ENCODE peak calls at places on chromosomes 1 and 21, in five cellular contexts. T, M, R, G and Z are unnamed samples.
A peak's percentile ranks its signal among the peaks of the same experiment; 100 is the strongest.

GRCh38 chr1:9534953-9535352 is 4.3 kb upstream of the SLC25A33 start:
- DNase-seq in T (no peak), M (no peak), R (no peak), G (no peak), Z (no peak)

GRCh38 chr1:96370752-96371151 is 350.8 kb upstream of the PTBP2 start:
- DNase-seq in T (peak; percentile 80), M (peak; percentile 60), R (no peak), G (no peak), Z (no peak)

GRCh38 chr1:3477241-3478109 is 23.0 kb downstream of the ARHGEF16 start:
- DNase-seq in T (no peak), M (no peak), R (no peak), G (no peak), Z (no peak)

GRCh38 chr1:17143760-17144159 is 24.5 kb upstream of the PADI2 start:
- DNase-seq in T (no peak), M (no peak), R (no peak), G (no peak), Z (no peak)

GRCh38 chr1:52636701-52637695 is 4.0 kb downstream of the SHISAL2A start:
- DNase-seq in T (no peak), M (peak; percentile 59), R (no peak), G (no peak), Z (no peak)

GRCh38 chr21:27240901-27241300 is 274.0 kb upstream of the ADAMTS5 start:
- DNase-seq in T (no peak), M (no peak), R (no peak), G (no peak), Z (no peak)

GRCh38 chr1:15249032-15249601 is 2.1 kb downstream of the FHAD1 start:
- DNase-seq in T (no peak), M (no peak), R (no peak), G (no peak), Z (no peak)

GRCh38 chr1:237152506-237153335 is 110.7 kb downstream of the RYR2 start:
- DNase-seq in T (no peak), M (no peak), R (no peak), G (no peak), Z (no peak)

GRCh38 chr21:46121286-46122221 is 23.6 kb downstream of the COL6A2 start:
- DNase-seq in T (no peak), M (no peak), R (peak; percentile 48), G (peak; percentile 24), Z (no peak)

GRCh38 chr1:219660666-219661463 is 48.0 kb upstream of the ZC3H11B start:
- DNase-seq in T (peak; percentile 74), M (peak; percentile 61), R (peak; percentile 91), G (peak; percentile 84), Z (peak; percentile 59)

GRCh38 chr1:58881471-58881994 is 97.7 kb upstream of the JUN start:
- DNase-seq in T (no peak), M (peak; percentile 82), R (peak; percentile 86), G (no peak), Z (no peak)

GRCh38 chr1:228083871-228084278 is 1.4 kb downstream of the ARF1 start:
- DNase-seq in T (no peak), M (no peak), R (peak; percentile 69), G (peak; percentile 40), Z (no peak)

GRCh38 chr1:213669964-213670691 is 317.6 kb upstream of the PROX1 start:
- DNase-seq in T (no peak), M (no peak), R (no peak), G (no peak), Z (no peak)

GRCh38 chr1:56094168-56094567 is 485.2 kb downstream of the PLPP3 start:
- DNase-seq in T (no peak), M (no peak), R (no peak), G (no peak), Z (no peak)

GRCh38 chr1:37134599-37134998 is 100.3 kb upstream of the GRIK3 start:
- DNase-seq in T (no peak), M (no peak), R (no peak), G (no peak), Z (no peak)

GRCh38 chr1:64703600-64703999 is 41.3 kb upstream of the RAVER2 start:
- DNase-seq in T (no peak), M (peak; percentile 41), R (no peak), G (no peak), Z (no peak)

GRCh38 chr1:206103979-206104378 is 13.2 kb downstream of the AVPR1B start:
- DNase-seq in T (no peak), M (no peak), R (no peak), G (no peak), Z (no peak)

GRCh38 chr1:117664314-117664713 is 58.5 kb downstream of the TENT5C start:
- DNase-seq in T (no peak), M (no peak), R (no peak), G (no peak), Z (no peak)

GRCh38 chr1:66445492-66446181 is 88.3 kb upstream of the SGIP1 start:
- DNase-seq in T (no peak), M (no peak), R (peak; percentile 45), G (no peak), Z (peak; percentile 19)
- H3K27ac ChIP-seq in T (no peak overlapping the region), M (no peak overlapping the region), R (no peak overlapping the region), G (no peak overlapping the region), Z (peak overlapping the region; percentile 56)

GRCh38 chr1:154264454-154264853 is 8.0 kb upstream of the HAX1 start:
- DNase-seq in T (no peak), M (no peak), R (no peak), G (no peak), Z (no peak)

GRCh38 chr1:154263465-154264332 is 8.7 kb upstream of the HAX1 start:
- DNase-seq in T (no peak), M (no peak), R (no peak), G (no peak), Z (no peak)

GRCh38 chr1:154270833-154271232 is 1.6 kb upstream of the HAX1 start:
- DNase-seq in T (no peak), M (no peak), R (no peak), G (no peak), Z (no peak)

GRCh38 chr1:154260127-154260526 is 12.3 kb upstream of the HAX1 start:
- DNase-seq in T (no peak), M (no peak), R (no peak), G (no peak), Z (no peak)

GRCh38 chr1:154265586-154265985 is 6.8 kb upstream of the HAX1 start:
- DNase-seq in T (no peak), M (no peak), R (no peak), G (no peak), Z (no peak)
- H3K27ac ChIP-seq in T (no peak overlapping the region), M (no peak overlapping the region), R (no peak overlapping the region), G (no peak overlapping the region), Z (no peak overlapping the region)

GRCh38 chr21:35099310-35099709 is 50.2 kb upstream of the RUNX1 start:
- DNase-seq in T (no peak), M (no peak), R (no peak), G (no peak), Z (no peak)

GRCh38 chr21:35100351-35100771 is 51.3 kb upstream of the RUNX1 start:
- DNase-seq in T (no peak), M (no peak), R (no peak), G (no peak), Z (no peak)

GRCh38 chr21:35106246-35106835 is 57.2 kb upstream of the RUNX1 start:
- DNase-seq in T (no peak), M (no peak), R (no peak), G (no peak), Z (no peak)

GRCh38 chr21:35107520-35107919 is 58.4 kb upstream of the RUNX1 start:
- DNase-seq in T (no peak), M (no peak), R (no peak), G (no peak), Z (no peak)

GRCh38 chr21:35102488-35103407 is 53.6 kb upstream of the RUNX1 start:
- DNase-seq in T (no peak), M (peak; percentile 31), R (peak; percentile 54), G (no peak), Z (no peak)
- H3K27ac ChIP-seq in T (no peak overlapping the region), M (no peak overlapping the region), R (no peak overlapping the region), G (no peak overlapping the region), Z (no peak overlapping the region)

GRCh38 chr1:222995620-222996306 is 147.3 kb downstream of the TLR5 start:
- DNase-seq in T (no peak), M (peak; percentile 40), R (no peak), G (no peak), Z (no peak)

GRCh38 chr1:223003549-223003948 is 139.5 kb downstream of the TLR5 start:
- DNase-seq in T (no peak), M (no peak), R (no peak), G (no peak), Z (no peak)

GRCh38 chr1:223001653-223002634 is 141.1 kb downstream of the TLR5 start:
- DNase-seq in T (no peak), M (peak; percentile 39), R (no peak), G (no peak), Z (no peak)

GRCh38 chr1:222996307-222996983 is 146.6 kb downstream of the TLR5 start:
- DNase-seq in T (no peak), M (no peak), R (no peak), G (no peak), Z (no peak)

DNA sequence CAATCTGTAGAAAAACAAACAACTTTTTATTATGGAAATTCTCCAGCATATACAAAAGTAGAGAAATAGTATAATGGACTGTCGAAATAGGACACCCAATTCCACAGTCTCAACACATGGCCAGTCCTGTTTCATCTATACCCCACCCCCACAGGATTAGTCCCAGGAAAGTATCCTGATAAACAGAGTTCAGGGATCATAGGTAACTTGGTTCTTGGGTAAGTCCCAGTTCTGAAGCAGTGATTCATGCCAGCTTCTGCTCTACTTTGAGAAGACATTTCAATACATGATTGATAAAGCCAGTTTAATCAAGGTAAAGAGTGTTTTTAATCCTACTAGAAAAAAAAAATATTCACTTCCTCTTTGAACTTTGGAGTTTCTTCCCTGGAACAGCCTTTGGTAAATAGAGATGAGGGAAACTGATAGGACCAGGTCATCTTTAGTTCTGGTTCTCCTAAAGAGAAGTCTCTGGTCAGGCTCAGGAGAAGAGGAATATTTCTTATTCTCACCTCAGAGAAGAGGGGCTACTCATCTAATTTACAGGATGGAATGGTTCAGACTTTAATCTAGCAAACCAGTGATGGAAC is 142.4 kb downstream of the TLR5 start:
- DNase-seq in T (no peak), M (no peak), R (no peak), G (no peak), Z (no peak)
- H3K27ac ChIP-seq in T (no peak overlapping the region), M (no peak overlapping the region), R (no peak overlapping the region), G (no peak overlapping the region), Z (no peak overlapping the region)

GRCh38 chr21:39750670-39751069 is 5.7 kb downstream of the IGSF5 start:
- DNase-seq in T (no peak), M (no peak), R (no peak), G (no peak), Z (no peak)
- H3K27ac ChIP-seq in T (no peak overlapping the region), M (no peak overlapping the region), R (no peak overlapping the region), G (no peak overlapping the region), Z (no peak overlapping the region)